ENCODE peak calls at places on chromosome 1, in five cellular contexts. J is GM23248, K is PC-3, V is GM23338, B is MM.1S. Z is an unnamed sample.

GRCh38 chr1:212205843-212206242 is 79.4 kb upstream of the PPP2R5A start:
- DNase-seq in J (peak), K (no peak), V (no peak), B (no peak), Z (no peak)

GRCh38 chr1:248681651-248682050 is 20.9 kb downstream of the OR14I1 start:
- DNase-seq in J (no peak), K (no peak), V (no peak), B (no peak), Z (no peak)

GRCh38 chr1:50358962-50359361 is 64.3 kb downstream of the DMRTA2 start:
- DNase-seq in J (no peak), K (no peak), V (peak), B (no peak), Z (peak)

GRCh38 chr1:2413495-2414296 is 1.3 kb upstream of the PEX10 start:
- DNase-seq in J (no peak), K (peak), V (peak), B (peak), Z (peak)

GRCh38 chr1:226107471-226108460 is 45.2 kb downstream of the H3-3A start:
- DNase-seq in J (no peak), K (peak), V (no peak), B (no peak), Z (no peak)

GRCh38 chr1:155086856-155087535 is 8.4 kb downstream of the EFNA3 start:
- DNase-seq in J (no peak), K (no peak), V (peak), B (no peak), Z (no peak)

GRCh38 chr1:29105822-29106221 is 17.9 kb downstream of the TMEM200B start:
- DNase-seq in J (no peak), K (peak), V (no peak), B (no peak), Z (no peak)

GRCh38 chr1:39928809-39929587 is 25.9 kb upstream of the MFSD2A start:
- DNase-seq in J (no peak), K (no peak), V (no peak), B (no peak), Z (no peak)

GRCh38 chr1:47521034-47521871 is 83.4 kb downstream of the FOXD2 start:
- DNase-seq in J (no peak), K (no peak), V (no peak), B (no peak), Z (no peak)

GRCh38 chr1:228345201-228345930 is 61.3 kb downstream of the TRIM11 start:
- DNase-seq in J (no peak), K (no peak), V (no peak), B (no peak), Z (no peak)

GRCh38 chr1:227959325-227959860 is 11.7 kb upstream of the WNT9A start:
- DNase-seq in J (no peak), K (no peak), V (peak), B (no peak), Z (peak)

GRCh38 chr1:220485131-220485530 is 42.8 kb upstream of the MARK1 start:
- DNase-seq in J (no peak), K (peak), V (peak), B (peak), Z (no peak)

GRCh38 chr1:9724706-9725476 is 73.4 kb downstream of the PIK3CD start:
- DNase-seq in J (peak), K (peak), V (peak), B (peak), Z (peak)

GRCh38 chr1:197619008-197619640 is 156.2 kb downstream of the DENND1B start:
- DNase-seq in J (peak), K (peak), V (peak), B (peak), Z (peak)

DNA sequence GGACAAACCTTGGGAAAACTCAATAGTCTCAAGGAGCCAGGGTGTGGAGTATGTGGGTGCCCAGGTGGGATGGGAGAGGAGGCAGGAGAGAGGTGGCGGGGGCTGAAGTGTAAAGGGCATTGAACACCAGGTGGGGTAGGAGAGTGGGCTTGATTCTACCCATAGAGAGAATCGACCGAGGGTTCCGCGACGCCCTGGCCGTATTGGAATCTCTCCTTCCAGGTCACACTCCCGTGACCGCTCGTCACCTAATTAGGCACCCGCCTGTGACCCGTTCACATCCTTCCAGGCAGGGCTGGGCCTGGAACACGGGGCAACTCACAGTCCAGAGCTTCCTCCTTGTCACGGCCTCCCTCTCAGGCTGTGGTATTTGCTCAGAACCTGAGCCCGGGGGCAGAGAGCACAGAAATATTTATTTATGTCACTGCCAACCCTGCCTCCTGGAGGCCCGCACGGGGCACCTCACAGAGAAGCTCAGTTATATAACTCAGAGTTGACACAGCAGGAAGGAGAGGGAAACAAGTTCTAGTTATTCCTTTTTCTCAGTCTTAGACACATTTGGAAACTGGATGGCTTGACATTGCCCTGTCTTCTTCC is 12.0 kb downstream of the NCMAP start:
- DNase-seq in J (no peak), K (peak), V (peak), B (no peak), Z (peak)
- H3K27ac ChIP-seq in J (no peak), K (peak), V (no peak), B (no peak), Z (no peak)

GRCh38 chr1:54081306-54082270 is 28.2 kb downstream of the TCEANC2 start:
- DNase-seq in J (peak), K (peak), V (peak), B (peak), Z (peak)
- TF ChIP-seq EZH2phosphoT487 in J (no peak), K (no peak), V (no peak), B (no peak), Z (no peak)

GRCh38 chr1:198680174-198680871 is 41.5 kb downstream of the PTPRC start:
- DNase-seq in J (no peak), K (peak), V (no peak), B (no peak), Z (no peak)
- H3K4me2 ChIP-seq in J (no peak), K (peak), V (no peak), B (no peak), Z (no peak)

GRCh38 chr1:64167176-64167575 is 36.2 kb upstream of the UBE2U start:
- DNase-seq in J (peak), K (no peak), V (no peak), B (no peak), Z (no peak)
- H3K27ac ChIP-seq in J (peak), K (no peak), V (no peak), B (no peak), Z (no peak)

Z was measured in neural progenitor cell.